ENCODE peak calls at places on chromosomes 13 and 19, in four cellular contexts. A, F, K and Y are unnamed samples.

GRCh38 chr13:52711277-52711676 is 28.3 kb downstream of the CNMD start:
- DNase-seq in F (no peak), A (no peak), K (no peak), Y (no peak)

GRCh38 chr19:18620311-18620710 is 7.6 kb downstream of the TMEM59L start:
- DNase-seq in F (no peak), K (no peak), A (no peak), Y (no peak)

GRCh38 chr13:62799038-62799535 is 1383.4 kb upstream of the PCDH20 start:
- DNase-seq in K (no peak), F (no peak), A (no peak), Y (no peak)

GRCh38 chr13:30421093-30422055 is 919 bp upstream of the UBE2L5 start:
- DNase-seq in F (peak), A (peak), K (peak), Y (peak)

GRCh38 chr19:39362682-39363657 is 20.7 kb downstream of the SAMD4B start:
- DNase-seq in K (no peak), F (no peak), A (no peak), Y (no peak)

GRCh38 chr19:58558066-58558622 is at the start of gene UBE2M:
- DNase-seq in A (peak), K (peak), F (peak), Y (peak)

GRCh38 chr13:98478134-98479129 is 98.5 kb downstream of the STK24 start:
- DNase-seq in K (peak), F (no peak), A (no peak), Y (no peak)

GRCh38 chr19:4357921-4358326 is 14.6 kb downstream of the MPND start:
- DNase-seq in F (no peak), A (no peak), K (no peak), Y (no peak)

GRCh38 chr13:96053003-96053703 is at the start of gene UGGT2:
- DNase-seq in F (peak), K (peak), A (no peak), Y (peak)

GRCh38 chr13:51924756-51925544 is 63.2 kb downstream of the CCDC70 start:
- DNase-seq in F (no peak), A (no peak), K (no peak), Y (no peak)

GRCh38 chr19:30287259-30287658 is 84.9 kb upstream of the ZNF536 start:
- DNase-seq in A (no peak), K (no peak), F (no peak), Y (no peak)

GRCh38 chr19:1860821-1861598 is 2.4 kb downstream of the KLF16 start:
- DNase-seq in K (no peak), A (no peak), F (peak), Y (no peak)

GRCh38 chr13:75357576-75358295 is 124.2 kb downstream of the TBC1D4 start:
- DNase-seq in K (peak), F (no peak), A (peak), Y (no peak)

GRCh38 chr19:49020342-49020741 is 3.5 kb upstream of the LHB start:
- DNase-seq in A (no peak), F (no peak), K (no peak), Y (peak)

GRCh38 chr19:13770013-13770635 is 4.1 kb upstream of the C19orf53 start:
- DNase-seq in F (no peak), K (no peak), A (no peak), Y (no peak)

GRCh38 chr13:113631341-113632095 is 26.5 kb downstream of the ATP4B start:
- DNase-seq in A (no peak), F (no peak), K (no peak), Y (no peak)

GRCh38 chr13:84844473-84844872 is 954.7 kb downstream of the SLITRK6 start:
- DNase-seq in A (no peak), K (peak), F (no peak), Y (no peak)

GRCh38 chr13:98033277-98034247 is 80.1 kb downstream of the IPO5 start:
- DNase-seq in K (peak), F (no peak), A (no peak), Y (no peak)

GRCh38 chr19:39507715-39508364 is 7.1 kb upstream of the SELENOV start:
- DNase-seq in F (no peak), A (no peak), K (no peak), Y (no peak)

GRCh38 chr13:24618219-24618955 is 61.8 kb upstream of the ATP12A start:
- DNase-seq in A (peak), F (no peak), K (no peak), Y (no peak)

GRCh38 chr13:38265135-38265497 is 84.5 kb upstream of the UFM1 start:
- DNase-seq in A (no peak), F (no peak), K (no peak), Y (peak)

GRCh38 chr19:11179716-11180297 is 17.5 kb downstream of the KANK2 start:
- DNase-seq in K (no peak), F (no peak), A (no peak), Y (no peak)

GRCh38 chr13:66519259-66519658 is 710.9 kb downstream of the PCDH9 start:
- DNase-seq in A (no peak), K (no peak), F (no peak), Y (no peak)

GRCh38 chr19:38209671-38210457 is 14.2 kb downstream of the DPF1 start:
- DNase-seq in A (no peak), F (peak), K (peak), Y (no peak)

GRCh38 chr19:33413868-33414666 is 40.6 kb downstream of the CEBPG start:
- DNase-seq in A (no peak), K (no peak), F (no peak), Y (no peak)

GRCh38 chr13:59534806-59535205 is 628.9 kb downstream of the DIAPH3 start:
- DNase-seq in A (no peak), F (no peak), K (no peak), Y (no peak)

GRCh38 chr13:44103721-44104490 is 224.2 kb downstream of the LACC1 start:
- DNase-seq in A (no peak), F (peak), K (no peak), Y (no peak)

GRCh38 chr13:46314587-46314986 is 72.5 kb downstream of the RUBCNL start:
- DNase-seq in K (no peak), A (no peak), F (no peak), Y (no peak)

GRCh38 chr13:111897178-111897845 is 169.6 kb upstream of the SOX1 start:
- DNase-seq in K (no peak), A (no peak), F (no peak), Y (no peak)

GRCh38 chr19:16281743-16282142 is 42.9 kb upstream of the KLF2 start:
- DNase-seq in A (no peak), K (no peak), F (no peak), Y (no peak)

GRCh38 chr19:56811480-56811879 is 29.0 kb downstream of the PEG3 start:
- DNase-seq in K (no peak), F (no peak), A (no peak), Y (no peak)

GRCh38 chr13:43261018-43261417 is 237.6 kb downstream of the DNAJC15 start:
- DNase-seq in A (no peak), F (no peak), K (no peak), Y (no peak)